ENCODE peak calls at places on chromosomes 12 and 14, in four cellular contexts. Q is substantia nigra; Z is activated T-cell treated with anti-CD3 and anti-CD28 coated beads for 48 hours; A is activated CD4-positive, alpha-beta T cell treated with anti-CD3 and anti-CD28 coated beads, Interleukin-2, amount 50 U/mL, for 1 hour. I is an unnamed sample.

GRCh38 chr14:32933623-32933942 is 5.1 kb upstream of the NPAS3 start:
- DNase-seq in Q (no peak), Z (no peak), A (no peak), I (no peak)

GRCh38 chr12:113000433-113000832 is 22.1 kb downstream of the OAS2 start:
- DNase-seq in Q (no peak), Z (no peak), A (no peak), I (no peak)

GRCh38 chr14:21408152-21408551 is 24.3 kb upstream of the SUPT16H start:
- DNase-seq in Q (no peak), A (no peak), Z (no peak), I (no peak)

GRCh38 chr14:102492523-102492910 is 17.1 kb downstream of the ANKRD9 start:
- DNase-seq in Z (no peak), A (no peak), Q (no peak), I (no peak)

GRCh38 chr12:132559652-132560420 is 50.5 kb downstream of the LRCOL1 start:
- DNase-seq in Z (peak), Q (no peak), A (peak), I (peak)

GRCh38 chr12:104458645-104459555 is 2.2 kb downstream of the CHST11 start:
- DNase-seq in Z (no peak), Q (no peak), A (peak), I (peak)

GRCh38 chr14:94767321-94767878 is 2.5 kb downstream of the GSC start:
- DNase-seq in Q (no peak), Z (no peak), A (no peak), I (no peak)

GRCh38 chr12:103820881-103821489 is 20.0 kb downstream of the NT5DC3 start:
- DNase-seq in A (no peak), Z (no peak), Q (no peak), I (no peak)

GRCh38 chr12:53623526-53623925 is 2.7 kb downstream of the ATF7 start:
- DNase-seq in A (no peak), Z (no peak), Q (no peak), I (no peak)

GRCh38 chr12:138898-139534 is 72.4 kb downstream of the IQSEC3 start:
- DNase-seq in Q (no peak), A (no peak), Z (peak), I (peak)

GRCh38 chr14:99158646-99159165 is 113.3 kb downstream of the BCL11B start:
- DNase-seq in A (no peak), Z (no peak), Q (no peak), I (no peak)

GRCh38 chr12:56387152-56387551 is 24.5 kb upstream of the APOF start:
- DNase-seq in Z (no peak), Q (no peak), A (no peak), I (no peak)

GRCh38 chr12:80679346-80680131 is 27.9 kb upstream of the MYF6 start:
- DNase-seq in Z (no peak), Q (no peak), A (no peak), I (no peak)

GRCh38 chr12:68222336-68222735 is 3.3 kb downstream of the IL26 start:
- DNase-seq in Q (no peak), A (no peak), Z (no peak), I (no peak)

GRCh38 chr12:20798561-20798960 is 11.9 kb upstream of the SLCO1B3 start:
- DNase-seq in A (no peak), Z (no peak), Q (no peak), I (no peak)

GRCh38 chr12:85275359-85275758 is 4.7 kb upstream of the ALX1 start:
- DNase-seq in Z (no peak), A (no peak), Q (no peak), I (no peak)

GRCh38 chr12:80531646-80532045 is 87.6 kb downstream of the PTPRQ start:
- DNase-seq in A (no peak), Z (no peak), Q (no peak), I (no peak)

GRCh38 chr12:70154087-70154486 is 89.1 kb upstream of the CNOT2 start:
- DNase-seq in A (no peak), Z (no peak), Q (no peak), I (no peak)

GRCh38 chr14:100898465-100898864 is 5.1 kb downstream of the RTL1 start:
- DNase-seq in Q (no peak), Z (no peak), A (no peak), I (no peak)

GRCh38 chr14:53784688-53785087 is 171.9 kb downstream of the BMP4 start:
- DNase-seq in Q (no peak), A (no peak), Z (no peak), I (no peak)

GRCh38 chr12:103468837-103469236 is 26.9 kb downstream of the C12orf42 start:
- DNase-seq in A (no peak), Z (no peak), Q (no peak), I (no peak)

GRCh38 chr12:7994731-7995205 is 37.7 kb upstream of the FOXJ2 start:
- DNase-seq in A (no peak), Q (no peak), Z (no peak), I (no peak)

GRCh38 chr14:66610154-66610563 is 102.2 kb downstream of the GPHN start:
- DNase-seq in Z (no peak), A (no peak), Q (no peak), I (no peak)

GRCh38 chr14:92252291-92252690 is 70.7 kb upstream of the SLC24A4 start:
- DNase-seq in A (no peak), Q (peak), Z (no peak), I (no peak)